ENCODE peak calls at places on chromosomes 3 and 15, in eight cellular contexts. H, S, L, E, Y, J, M and O are unnamed samples.

GRCh38 chr15:74783072-74783807 is 1.4 kb downstream of the CSK start:
- DNase-seq in H (no peak), Y (no peak), L (no peak), E (no peak), J (peak), M (no peak), S (no peak), O (no peak)

GRCh38 chr3:78937486-78937885 is 830.3 kb downstream of the ROBO1 start:
- DNase-seq in E (no peak), J (no peak), Y (no peak), H (no peak), S (no peak), L (no peak), M (no peak), O (no peak)

GRCh38 chr3:186053954-186054353 is 54.9 kb downstream of the ETV5 start:
- DNase-seq in S (no peak), L (no peak), M (no peak), E (no peak), H (peak), J (peak), Y (no peak), O (no peak)

GRCh38 chr15:85479071-85479647 is 98.8 kb downstream of the AKAP13 start:
- DNase-seq in M (no peak), E (no peak), L (no peak), J (peak), S (no peak), H (no peak), Y (no peak), O (peak)

GRCh38 chr15:56775632-56776031 is 42.3 kb upstream of the ZNF280D start:
- DNase-seq in Y (no peak), E (no peak), M (no peak), J (no peak), S (no peak), L (no peak), H (no peak), O (no peak)

GRCh38 chr3:109440353-109440752 is 103.0 kb upstream of the DPPA4 start:
- DNase-seq in J (no peak), M (no peak), L (no peak), Y (no peak), S (no peak), H (no peak), E (no peak), O (no peak)

GRCh38 chr15:51760805-51761204 is 9.4 kb downstream of the TMOD2 start:
- DNase-seq in Y (no peak), J (no peak), H (no peak), L (no peak), M (no peak), S (no peak), E (no peak), O (no peak)

GRCh38 chr3:127675651-127676391 is 3.1 kb downstream of the ABTB1 start:
- DNase-seq in S (no peak), E (no peak), J (no peak), Y (no peak), M (no peak), H (no peak), L (no peak), O (no peak)

GRCh38 chr15:64813075-64813474 is 12.4 kb downstream of the PIF1 start:
- DNase-seq in L (no peak), H (no peak), Y (no peak), M (no peak), S (no peak), E (no peak), J (peak), O (no peak)

GRCh38 chr15:83422541-83422940 is 24.6 kb upstream of the SH3GL3 start:
- DNase-seq in L (no peak), J (no peak), H (no peak), E (no peak), M (no peak), Y (no peak), S (no peak), O (no peak)

GRCh38 chr15:84671211-84671610 is 13.2 kb upstream of the NMB start:
- DNase-seq in S (no peak), J (peak), Y (no peak), L (no peak), M (no peak), H (no peak), E (no peak), O (no peak)